ENCODE peak calls at places on chromosomes 5 and 9, in seven cellular contexts. One of them, this sample, is unnamed.

GRCh38 chr9:129626079-129626943 is at the start of gene NTMT1:
- DNase-seq in H1: peak
- DNase-seq in SK-N-SH: peak
- DNase-seq in GM12891: peak
- DNase-seq in GM12878: peak
- DNase-seq in HepG2: peak
- DNase-seq in K562: peak
- DNase-seq in this sample: peak

GRCh38 chr5:172713113-172713808 is 57.7 kb downstream of the DUSP1 start:
- DNase-seq in H1: peak
- DNase-seq in SK-N-SH: peak
- DNase-seq in GM12891: peak
- DNase-seq in GM12878: no peak
- DNase-seq in HepG2: no peak
- DNase-seq in K562: peak
- DNase-seq in this sample: peak

GRCh38 chr5:52604151-52604550 is 183.6 kb upstream of the ITGA1 start:
- DNase-seq in H1: no peak
- DNase-seq in SK-N-SH: no peak
- DNase-seq in GM12891: no peak
- DNase-seq in GM12878: no peak
- DNase-seq in HepG2: no peak
- DNase-seq in K562: no peak
- DNase-seq in this sample: no peak

GRCh38 chr9:73906671-73907070 is 590.5 kb upstream of the RORB start:
- DNase-seq in H1: no peak
- DNase-seq in SK-N-SH: no peak
- DNase-seq in GM12891: no peak
- DNase-seq in GM12878: no peak
- DNase-seq in HepG2: no peak
- DNase-seq in K562: no peak
- DNase-seq in this sample: no peak

GRCh38 chr9:134618823-134619454 is 22.7 kb upstream of the COL5A1 start:
- DNase-seq in H1: no peak
- DNase-seq in SK-N-SH: no peak
- DNase-seq in GM12891: no peak
- DNase-seq in GM12878: no peak
- DNase-seq in HepG2: no peak
- DNase-seq in K562: no peak
- DNase-seq in this sample: no peak

GRCh38 chr9:113901196-113901818 is 25.2 kb downstream of the ZNF618 start:
- DNase-seq in H1: peak
- DNase-seq in SK-N-SH: no peak
- DNase-seq in GM12891: no peak
- DNase-seq in GM12878: no peak
- DNase-seq in HepG2: no peak
- DNase-seq in K562: no peak
- DNase-seq in this sample: no peak

GRCh38 chr5:170491479-170491878 is 12.3 kb upstream of the KCNIP1 start:
- DNase-seq in H1: no peak
- DNase-seq in SK-N-SH: no peak
- DNase-seq in GM12891: no peak
- DNase-seq in GM12878: no peak
- DNase-seq in HepG2: no peak
- DNase-seq in K562: no peak
- DNase-seq in this sample: no peak

GRCh38 chr9:134484479-134484878 is 157.1 kb upstream of the COL5A1 start:
- DNase-seq in H1: no peak
- DNase-seq in SK-N-SH: no peak
- DNase-seq in GM12891: no peak
- DNase-seq in GM12878: no peak
- DNase-seq in HepG2: no peak
- DNase-seq in K562: no peak
- DNase-seq in this sample: no peak

GRCh38 chr5:166342330-166342891 is 1949.0 kb upstream of the WWC1 start:
- DNase-seq in H1: no peak
- DNase-seq in SK-N-SH: no peak
- DNase-seq in GM12891: no peak
- DNase-seq in GM12878: no peak
- DNase-seq in HepG2: no peak
- DNase-seq in K562: no peak
- DNase-seq in this sample: no peak

GRCh38 chr9:12813533-12813932 is 38.7 kb downstream of the LURAP1L start:
- DNase-seq in H1: no peak
- DNase-seq in SK-N-SH: no peak
- DNase-seq in GM12891: no peak
- DNase-seq in GM12878: no peak
- DNase-seq in HepG2: no peak
- DNase-seq in K562: no peak
- DNase-seq in this sample: no peak

GRCh38 chr9:118829334-118829733 is 539.9 kb downstream of the BRINP1 start:
- DNase-seq in H1: no peak
- DNase-seq in SK-N-SH: peak
- DNase-seq in GM12891: no peak
- DNase-seq in GM12878: no peak
- DNase-seq in HepG2: no peak
- DNase-seq in K562: no peak
- DNase-seq in this sample: no peak

GRCh38 chr5:155381654-155382053 is 368.1 kb downstream of the KIF4B start:
- DNase-seq in H1: no peak
- DNase-seq in SK-N-SH: no peak
- DNase-seq in GM12891: no peak
- DNase-seq in GM12878: no peak
- DNase-seq in HepG2: no peak
- DNase-seq in K562: no peak
- DNase-seq in this sample: no peak

GRCh38 chr5:68332546-68332945 is 117.0 kb downstream of the PIK3R1 start:
- DNase-seq in H1: no peak
- DNase-seq in SK-N-SH: no peak
- DNase-seq in GM12891: no peak
- DNase-seq in GM12878: no peak
- DNase-seq in HepG2: no peak
- DNase-seq in K562: no peak
- DNase-seq in this sample: no peak
- TF ChIP-seq POLR2AphosphoS5 in H1: no peak
- TF ChIP-seq POLR2AphosphoS5 in SK-N-SH: no peak
- TF ChIP-seq POLR2AphosphoS5 in GM12891: no peak
- TF ChIP-seq POLR2AphosphoS5 in GM12878: no peak
- TF ChIP-seq POLR2AphosphoS5 in HepG2: no peak
- TF ChIP-seq POLR2AphosphoS5 in K562: no peak
- TF ChIP-seq POLR2AphosphoS5 in this sample: no peak

GRCh38 chr9:132532171-132532570 is 50.2 kb upstream of the BARHL1 start:
- DNase-seq in H1: no peak
- DNase-seq in SK-N-SH: no peak
- DNase-seq in GM12891: no peak
- DNase-seq in GM12878: no peak
- DNase-seq in HepG2: no peak
- DNase-seq in K562: no peak
- DNase-seq in this sample: no peak
- TF ChIP-seq TAF1 in H1: no peak
- TF ChIP-seq TAF1 in SK-N-SH: no peak
- TF ChIP-seq TAF1 in GM12891: no peak
- TF ChIP-seq TAF1 in GM12878: no peak
- TF ChIP-seq TAF1 in HepG2: no peak
- TF ChIP-seq TAF1 in K562: no peak
- TF ChIP-seq TAF1 in this sample: no peak

GRCh38 chr9:33161589-33162132 is 5.5 kb downstream of the B4GALT1 start:
- DNase-seq in H1: no peak
- DNase-seq in SK-N-SH: no peak
- DNase-seq in GM12891: no peak
- DNase-seq in GM12878: no peak
- DNase-seq in HepG2: no peak
- DNase-seq in K562: no peak
- DNase-seq in this sample: no peak
- TF ChIP-seq POLR2AphosphoS5 in H1: no peak
- TF ChIP-seq POLR2AphosphoS5 in SK-N-SH: no peak
- TF ChIP-seq POLR2AphosphoS5 in GM12891: no peak
- TF ChIP-seq POLR2AphosphoS5 in GM12878: no peak
- TF ChIP-seq POLR2AphosphoS5 in HepG2: no peak
- TF ChIP-seq POLR2AphosphoS5 in K562: no peak
- TF ChIP-seq POLR2AphosphoS5 in this sample: no peak

GRCh38 chr9:137296214-137297059 is 5.6 kb downstream of the NRARP start:
- DNase-seq in H1: no peak
- DNase-seq in SK-N-SH: peak
- DNase-seq in GM12891: no peak
- DNase-seq in GM12878: no peak
- DNase-seq in HepG2: no peak
- DNase-seq in K562: no peak
- DNase-seq in this sample: no peak
- TF ChIP-seq TAF1 in H1: no peak
- TF ChIP-seq TAF1 in SK-N-SH: no peak
- TF ChIP-seq TAF1 in GM12891: no peak
- TF ChIP-seq TAF1 in GM12878: no peak
- TF ChIP-seq TAF1 in HepG2: no peak
- TF ChIP-seq TAF1 in K562: no peak
- TF ChIP-seq TAF1 in this sample: no peak

DNA sequence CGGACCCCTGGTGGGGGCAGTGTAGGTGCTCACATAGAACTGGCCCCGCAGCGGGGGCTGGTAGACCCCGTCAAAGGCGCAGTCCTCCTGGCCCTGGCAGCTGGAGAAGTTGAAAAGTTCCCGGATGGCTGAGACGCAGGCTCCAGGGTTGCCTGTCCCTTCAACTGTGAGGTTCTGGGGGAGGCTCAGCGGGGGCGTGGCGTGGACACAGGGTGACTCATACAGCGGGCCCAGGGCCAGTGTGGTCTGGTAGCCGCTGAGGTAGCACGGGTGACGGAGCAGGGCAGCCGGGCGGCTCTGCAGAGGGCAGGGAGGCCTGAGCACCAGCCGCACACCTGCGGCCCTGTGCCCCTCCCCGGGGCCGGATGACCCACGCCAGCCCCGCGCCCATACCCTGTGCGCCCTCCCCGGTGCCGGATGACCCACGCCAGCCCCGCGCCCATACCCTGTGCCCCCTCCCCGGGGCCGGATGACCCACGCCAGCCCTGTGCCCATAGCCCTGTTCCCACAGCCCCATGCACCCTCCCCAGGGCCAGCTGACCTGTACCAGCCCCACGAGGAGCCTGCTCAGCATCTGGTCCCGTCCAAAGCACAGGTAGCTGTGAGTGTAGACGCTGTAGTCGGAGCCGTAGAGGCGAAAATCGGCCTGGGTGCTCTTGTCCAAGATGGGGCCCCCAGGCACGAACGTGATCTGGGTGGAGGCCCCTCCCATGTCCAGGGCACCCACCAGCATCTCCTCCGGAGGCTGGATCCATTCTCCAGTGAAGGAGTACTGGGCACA is 5.0 kb downstream of the ENTPD8 start:
- DNase-seq in H1: no peak
- DNase-seq in SK-N-SH: peak
- DNase-seq in GM12891: no peak
- DNase-seq in GM12878: no peak
- DNase-seq in HepG2: peak
- DNase-seq in K562: peak
- DNase-seq in this sample: no peak
- TF ChIP-seq POLR2AphosphoS5 in H1: no peak
- TF ChIP-seq POLR2AphosphoS5 in SK-N-SH: no peak
- TF ChIP-seq POLR2AphosphoS5 in GM12891: no peak
- TF ChIP-seq POLR2AphosphoS5 in GM12878: no peak
- TF ChIP-seq POLR2AphosphoS5 in HepG2: no peak
- TF ChIP-seq POLR2AphosphoS5 in K562: no peak
- TF ChIP-seq POLR2AphosphoS5 in this sample: no peak

This sample was measured in GM12892.